ENCODE peak calls at places on chromosomes 12 and 14, in six cellular contexts. G, L, B, A, W and T are unnamed samples.

GRCh38 chr14:80390911-80391310 is 179.6 kb upstream of the DIO2 start:
- DNase-seq in G (peak), L (peak), A (peak), W (no peak), B (peak), T (peak)

GRCh38 chr14:32559048-32559447 is 229.9 kb downstream of the AKAP6 start:
- DNase-seq in W (no peak), A (no peak), G (no peak), L (no peak), B (peak), T (peak)

GRCh38 chr14:20667957-20668356 is 16.4 kb upstream of the RNASE4 start:
- DNase-seq in L (no peak), W (no peak), A (no peak), B (no peak), G (no peak), T (no peak)

GRCh38 chr12:1350934-1351240 is 243.5 kb downstream of the FBXL14 start:
- DNase-seq in W (no peak), L (no peak), G (no peak), A (no peak), B (no peak), T (no peak)

GRCh38 chr12:56120158-56120846 is 2.2 kb downstream of the ZC3H10 start:
- DNase-seq in A (no peak), G (no peak), W (no peak), L (no peak), B (no peak), T (peak)

GRCh38 chr12:111964935-111965334 is 48.0 kb downstream of the TMEM116 start:
- DNase-seq in G (no peak), B (no peak), A (no peak), L (no peak), W (no peak), T (no peak)

GRCh38 chr14:61545716-61546455 is 149.4 kb upstream of the HIF1A start:
- DNase-seq in B (no peak), W (no peak), L (no peak), A (no peak), G (no peak), T (no peak)

GRCh38 chr14:43481864-43482263 is 1025.2 kb downstream of the FSCB start:
- DNase-seq in G (no peak), A (no peak), B (no peak), W (no peak), L (no peak), T (no peak)

GRCh38 chr12:4771172-4771959 is 51.2 kb downstream of the GALNT8 start:
- DNase-seq in G (no peak), A (no peak), B (no peak), L (no peak), W (no peak), T (no peak)

GRCh38 chr14:21106506-21107359 is 5.9 kb downstream of the TMEM253 start:
- DNase-seq in W (peak), G (peak), L (peak), A (no peak), B (peak), T (peak)

GRCh38 chr14:93951798-93952540 is 24.4 kb downstream of the ASB2 start:
- DNase-seq in A (no peak), W (no peak), B (no peak), L (no peak), G (no peak), T (peak)

GRCh38 chr14:94054936-94055335 is 26.1 kb downstream of the DDX24 start:
- DNase-seq in G (no peak), A (no peak), W (no peak), L (no peak), B (no peak), T (no peak)

GRCh38 chr14:37232907-37233481 is 35.3 kb downstream of the MIPOL1 start:
- DNase-seq in L (no peak), W (no peak), A (peak), B (no peak), G (peak), T (peak)

GRCh38 chr12:47982770-47983169 is 19.4 kb downstream of the TMEM106C start:
- DNase-seq in W (no peak), A (no peak), L (no peak), B (no peak), G (no peak), T (no peak)

GRCh38 chr12:82972624-82973023 is 285.9 kb downstream of the TMTC2 start:
- DNase-seq in L (no peak), G (no peak), A (no peak), B (no peak), W (no peak), T (no peak)

GRCh38 chr14:37197421-37198272 is at the start of gene MIPOL1:
- DNase-seq in G (peak), A (peak), L (peak), B (no peak), W (peak), T (peak)

GRCh38 chr12:29426516-29426915 is 45.5 kb upstream of the ERGIC2 start:
- DNase-seq in L (no peak), W (no peak), A (no peak), G (no peak), B (no peak), T (no peak)

GRCh38 chr12:54352891-54353874 is 11.1 kb downstream of the GPR84 start:
- DNase-seq in G (peak), A (peak), B (no peak), L (no peak), W (peak), T (peak)

GRCh38 chr14:43168374-43168925 is 1338.6 kb downstream of the FSCB start:
- DNase-seq in L (no peak), W (no peak), G (no peak), A (no peak), B (no peak), T (no peak)

GRCh38 chr12:90062799-90063198 is 354.2 kb upstream of the ATP2B1 start:
- DNase-seq in A (no peak), W (no peak), B (no peak), G (no peak), L (no peak), T (no peak)

GRCh38 chr14:89032086-89032649 is 207.7 kb downstream of the TTC8 start:
- DNase-seq in B (no peak), G (no peak), W (peak), A (no peak), L (no peak), T (no peak)

GRCh38 chr14:64708148-64709004 is 4.2 kb downstream of the PLEKHG3 start:
- DNase-seq in A (no peak), G (peak), L (no peak), W (peak), B (peak), T (peak)

GRCh38 chr14:42930058-42930457 is 1323.4 kb downstream of the LRFN5 start:
- DNase-seq in B (no peak), L (no peak), W (peak), G (peak), A (no peak), T (peak)

GRCh38 chr14:69105326-69105725 is 47.6 kb downstream of the DCAF5 start:
- DNase-seq in A (no peak), L (no peak), B (peak), G (peak), W (no peak), T (peak)

GRCh38 chr14:55749201-55749812 is 169.3 kb downstream of the KTN1 start:
- DNase-seq in A (no peak), L (no peak), G (peak), B (no peak), W (no peak), T (peak)

GRCh38 chr14:55255979-55256378 is 15.2 kb upstream of the FBXO34 start:
- DNase-seq in L (no peak), W (no peak), A (no peak), B (no peak), G (no peak), T (no peak)

GRCh38 chr14:68918612-68919011 is 60.5 kb downstream of the ACTN1 start:
- DNase-seq in G (no peak), L (no peak), W (no peak), B (no peak), A (no peak), T (no peak)

GRCh38 chr12:86669010-86669409 is 412.8 kb upstream of the MGAT4C start:
- DNase-seq in W (no peak), B (peak), G (no peak), A (no peak), L (no peak), T (no peak)

GRCh38 chr14:93379841-93380240 is 32.9 kb downstream of the COX8C start:
- DNase-seq in W (no peak), L (no peak), G (no peak), B (no peak), A (no peak), T (no peak)

GRCh38 chr12:3150820-3151590 is 73.8 kb downstream of the TSPAN9 start:
- DNase-seq in B (no peak), W (peak), L (no peak), G (peak), A (no peak), T (peak)

GRCh38 chr12:3149505-3150307 is 72.5 kb downstream of the TSPAN9 start:
- DNase-seq in G (no peak), W (no peak), A (no peak), B (no peak), L (no peak), T (no peak)

GRCh38 chr12:3150308-3150670 is 73.1 kb downstream of the TSPAN9 start:
- DNase-seq in L (no peak), G (no peak), W (no peak), A (no peak), B (no peak), T (no peak)

GRCh38 chr12:3147260-3147659 is 70.1 kb downstream of the TSPAN9 start:
- DNase-seq in A (no peak), L (no peak), B (no peak), G (no peak), W (no peak), T (no peak)

DNA sequence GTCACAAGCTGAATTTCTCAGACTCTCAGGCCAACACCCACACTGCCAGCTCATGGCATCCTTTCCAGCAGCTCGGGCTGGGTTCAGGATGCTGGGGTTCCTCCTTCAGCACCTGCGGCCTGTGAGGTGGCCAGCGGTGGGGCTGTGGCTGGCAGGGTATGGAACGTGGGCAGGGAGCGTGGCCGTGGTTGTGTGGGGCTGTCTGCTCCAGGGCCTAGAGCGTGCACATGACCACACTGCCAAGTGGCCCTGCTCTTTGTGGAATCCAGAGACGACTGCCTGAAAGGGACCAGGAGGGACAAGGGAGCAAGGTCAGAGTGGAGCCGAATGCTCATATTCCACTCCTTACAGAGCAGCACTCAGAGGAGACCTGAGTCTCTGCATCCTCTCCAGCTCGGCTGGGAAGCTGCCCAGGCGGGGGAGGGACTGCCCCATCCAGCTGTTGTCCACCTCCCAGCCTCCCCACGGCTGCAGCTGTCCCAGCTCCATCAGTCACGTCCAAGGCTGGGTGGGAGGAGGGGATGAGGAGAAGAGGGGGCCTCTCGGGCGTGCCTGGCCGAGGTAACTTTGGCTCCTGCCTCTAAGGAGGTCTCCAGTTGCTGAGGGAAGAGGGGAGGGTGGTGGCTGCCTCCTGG is 71.3 kb downstream of the TSPAN9 start:
- DNase-seq in W (no peak), L (no peak), B (no peak), G (no peak), A (no peak), T (peak)
- H4K91ac ChIP-seq in W (no peak), L (peak), B (no peak), G (no peak), A (no peak), T (no peak)

GRCh38 chr14:58287607-58288042 is 10.7 kb upstream of the ARID4A start:
- DNase-seq in B (no peak), A (no peak), L (no peak), W (no peak), G (no peak), T (no peak)
- H2BK120ac ChIP-seq in B (no peak), A (no peak), L (no peak), W (no peak), G (no peak), T (no peak)

GRCh38 chr12:33026791-33027190 is 130.2 kb upstream of the PKP2 start:
- DNase-seq in G (no peak), W (no peak), A (no peak), B (no peak), L (no peak), T (no peak)
- H4K91ac ChIP-seq in G (no peak), W (no peak), A (no peak), B (no peak), L (no peak), T (no peak)

GRCh38 chr12:121804417-121805111 is 755 bp downstream of the SETD1B start:
- DNase-seq in G (peak), B (no peak), A (no peak), L (no peak), W (no peak), T (no peak)
- H2BK120ac ChIP-seq in G (peak), B (peak), A (no peak), L (no peak), W (no peak), T (no peak)

GRCh38 chr12:122928033-122928890 is 32.3 kb upstream of the VPS37B start:
- DNase-seq in G (no peak), B (no peak), A (no peak), W (no peak), L (no peak), T (no peak)
- H4K91ac ChIP-seq in G (no peak), B (no peak), A (no peak), W (no peak), L (no peak), T (no peak)

GRCh38 chr12:123388218-123388947 is 4.5 kb downstream of the KMT5A start:
- DNase-seq in A (peak), W (peak), G (peak), L (no peak), B (peak), T (peak)

GRCh38 chr12:123382684-123383083 is 1.2 kb upstream of the KMT5A start:
- DNase-seq in G (no peak), L (no peak), W (no peak), A (no peak), B (no peak), T (no peak)

GRCh38 chr12:123384994-123385376 is 1.1 kb downstream of the KMT5A start:
- DNase-seq in A (no peak), G (peak), L (no peak), B (no peak), W (no peak), T (peak)

GRCh38 chr12:123387508-123388217 is 3.7 kb downstream of the KMT5A start:
- DNase-seq in B (no peak), L (no peak), W (no peak), G (peak), A (no peak), T (no peak)

GRCh38 chr12:123384318-123384993 is 524 bp downstream of the KMT5A start:
- DNase-seq in G (peak), B (no peak), W (no peak), L (no peak), A (no peak), T (no peak)
- H2BK120ac ChIP-seq in G (peak), B (no peak), W (no peak), L (no peak), A (no peak), T (no peak)

GRCh38 chr12:127343941-127344340 is 923.0 kb upstream of the TMEM132C start:
- DNase-seq in B (no peak), G (no peak), W (no peak), L (no peak), A (no peak), T (no peak)
- H4K91ac ChIP-seq in B (no peak), G (no peak), W (no peak), L (no peak), A (no peak), T (no peak)